ENCODE peak calls at places on chromosomes 1 and 21, in five cellular contexts. One of them, this sample, is unnamed.
A peak's percentile ranks its signal among the peaks of the same experiment; 100 is the strongest.

GRCh38 chr1:32981003-32981909 is 16.6 kb upstream of the RNF19B start:
- DNase-seq in right atrium auricular region: peak; percentile 66
- DNase-seq in Peyer's patch: peak; percentile 64
- DNase-seq in MM.1S: peak; percentile 90
- DNase-seq in neural progenitor cell: no peak
- DNase-seq in this sample: peak; percentile 51

GRCh38 chr1:220462756-220463155 is 65.2 kb upstream of the MARK1 start:
- DNase-seq in right atrium auricular region: no peak
- DNase-seq in Peyer's patch: no peak
- DNase-seq in MM.1S: no peak
- DNase-seq in neural progenitor cell: peak; percentile 79
- DNase-seq in this sample: peak; percentile 12

GRCh38 chr1:201517631-201518030 is 10.7 kb upstream of the CSRP1 start:
- DNase-seq in right atrium auricular region: no peak
- DNase-seq in Peyer's patch: no peak
- DNase-seq in MM.1S: no peak
- DNase-seq in neural progenitor cell: no peak
- DNase-seq in this sample: peak; percentile 69

GRCh38 chr1:50980505-50980904 is 10.5 kb downstream of the CDKN2C start:
- DNase-seq in right atrium auricular region: no peak
- DNase-seq in Peyer's patch: no peak
- DNase-seq in MM.1S: no peak
- DNase-seq in neural progenitor cell: no peak
- DNase-seq in this sample: no peak

GRCh38 chr1:17116643-17117042 is 2.6 kb downstream of the PADI2 start:
- DNase-seq in right atrium auricular region: no peak
- DNase-seq in Peyer's patch: no peak
- DNase-seq in MM.1S: no peak
- DNase-seq in neural progenitor cell: no peak
- DNase-seq in this sample: no peak

GRCh38 chr1:114113801-114114750 is 39.6 kb downstream of the SYT6 start:
- DNase-seq in right atrium auricular region: no peak
- DNase-seq in Peyer's patch: no peak
- DNase-seq in MM.1S: no peak
- DNase-seq in neural progenitor cell: no peak
- DNase-seq in this sample: peak; percentile 63

GRCh38 chr1:17545354-17545753 is 5.9 kb downstream of the ARHGEF10L start:
- DNase-seq in right atrium auricular region: peak; percentile 72
- DNase-seq in Peyer's patch: no peak
- DNase-seq in MM.1S: no peak
- DNase-seq in neural progenitor cell: no peak
- DNase-seq in this sample: no peak

GRCh38 chr1:46549697-46550681 is 1.5 kb downstream of the KNCN start:
- DNase-seq in right atrium auricular region: no peak
- DNase-seq in Peyer's patch: peak; percentile 60
- DNase-seq in MM.1S: no peak
- DNase-seq in neural progenitor cell: peak; percentile 58
- DNase-seq in this sample: peak; percentile 37

GRCh38 chr1:195804547-195804946 is 803.7 kb downstream of the KCNT2 start:
- DNase-seq in right atrium auricular region: no peak
- DNase-seq in Peyer's patch: no peak
- DNase-seq in MM.1S: peak; percentile 14
- DNase-seq in neural progenitor cell: no peak
- DNase-seq in this sample: no peak

GRCh38 chr21:25572895-25573310 is 34.4 kb downstream of the MRPL39 start:
- DNase-seq in right atrium auricular region: no peak
- DNase-seq in Peyer's patch: no peak
- DNase-seq in MM.1S: peak; percentile 70
- DNase-seq in neural progenitor cell: no peak
- DNase-seq in this sample: no peak

GRCh38 chr1:160874935-160875334 is 10.0 kb downstream of the ITLN1 start:
- DNase-seq in right atrium auricular region: no peak
- DNase-seq in Peyer's patch: no peak
- DNase-seq in MM.1S: no peak
- DNase-seq in neural progenitor cell: no peak
- DNase-seq in this sample: no peak

GRCh38 chr1:74343191-74343590 is 108.0 kb downstream of the TNNI3K start:
- DNase-seq in right atrium auricular region: no peak
- DNase-seq in Peyer's patch: no peak
- DNase-seq in MM.1S: no peak
- DNase-seq in neural progenitor cell: peak; percentile 39
- DNase-seq in this sample: peak; percentile 69

GRCh38 chr21:44887807-44888580 is 14.5 kb upstream of the PTTG1IP start:
- DNase-seq in right atrium auricular region: no peak
- DNase-seq in Peyer's patch: no peak
- DNase-seq in MM.1S: no peak
- DNase-seq in neural progenitor cell: no peak
- DNase-seq in this sample: no peak

GRCh38 chr1:177505905-177506590 is 335.3 kb downstream of the BRINP2 start:
- DNase-seq in right atrium auricular region: no peak
- DNase-seq in Peyer's patch: no peak
- DNase-seq in MM.1S: peak; percentile 49
- DNase-seq in neural progenitor cell: no peak
- DNase-seq in this sample: peak; percentile 35

GRCh38 chr21:37079211-37079824 is 6.3 kb downstream of the TTC3 start:
- DNase-seq in right atrium auricular region: no peak
- DNase-seq in Peyer's patch: no peak
- DNase-seq in MM.1S: peak; percentile 50
- DNase-seq in neural progenitor cell: no peak
- DNase-seq in this sample: no peak

GRCh38 chr1:65177457-65177856 is 29.5 kb downstream of the AK4 start:
- DNase-seq in right atrium auricular region: no peak
- DNase-seq in Peyer's patch: no peak
- DNase-seq in MM.1S: no peak
- DNase-seq in neural progenitor cell: no peak
- DNase-seq in this sample: no peak

GRCh38 chr1:230175839-230176238 is 108.8 kb downstream of the GALNT2 start:
- DNase-seq in right atrium auricular region: no peak
- DNase-seq in Peyer's patch: no peak
- DNase-seq in MM.1S: no peak
- DNase-seq in neural progenitor cell: no peak
- DNase-seq in this sample: no peak

GRCh38 chr1:214666674-214667073 is 63.7 kb downstream of the CENPF start:
- DNase-seq in right atrium auricular region: no peak
- DNase-seq in Peyer's patch: no peak
- DNase-seq in MM.1S: no peak
- DNase-seq in neural progenitor cell: no peak
- DNase-seq in this sample: no peak

GRCh38 chr1:164726235-164726634 is 167.3 kb downstream of the PBX1 start:
- DNase-seq in right atrium auricular region: no peak
- DNase-seq in Peyer's patch: no peak
- DNase-seq in MM.1S: no peak
- DNase-seq in neural progenitor cell: no peak
- DNase-seq in this sample: no peak

GRCh38 chr1:100622037-100622436 is 84.1 kb downstream of the GPR88 start:
- DNase-seq in right atrium auricular region: peak; percentile 61
- DNase-seq in Peyer's patch: no peak
- DNase-seq in MM.1S: no peak
- DNase-seq in neural progenitor cell: peak; percentile 7
- DNase-seq in this sample: peak; percentile 29

GRCh38 chr1:112905420-112906154 is 50.4 kb downstream of the SLC16A1 start:
- DNase-seq in right atrium auricular region: no peak
- DNase-seq in Peyer's patch: no peak
- DNase-seq in MM.1S: no peak
- DNase-seq in neural progenitor cell: no peak
- DNase-seq in this sample: no peak

GRCh38 chr1:216847385-216848036 is 124.3 kb upstream of the ESRRG start:
- DNase-seq in right atrium auricular region: no peak
- DNase-seq in Peyer's patch: no peak
- DNase-seq in MM.1S: no peak
- DNase-seq in neural progenitor cell: no peak
- DNase-seq in this sample: no peak

GRCh38 chr1:17281775-17282181 is 26.2 kb upstream of the PADI4 start:
- DNase-seq in right atrium auricular region: no peak
- DNase-seq in Peyer's patch: peak; percentile 35
- DNase-seq in MM.1S: peak; percentile 10
- DNase-seq in neural progenitor cell: no peak
- DNase-seq in this sample: no peak

GRCh38 chr1:7679873-7680790 is 91.0 kb upstream of the VAMP3 start:
- DNase-seq in right atrium auricular region: no peak
- DNase-seq in Peyer's patch: peak; percentile 71
- DNase-seq in MM.1S: no peak
- DNase-seq in neural progenitor cell: peak; percentile 67
- DNase-seq in this sample: peak; percentile 70

GRCh38 chr1:156948708-156949107 is 28.3 kb downstream of the LRRC71 start:
- DNase-seq in right atrium auricular region: no peak
- DNase-seq in Peyer's patch: no peak
- DNase-seq in MM.1S: no peak
- DNase-seq in neural progenitor cell: peak; percentile 29
- DNase-seq in this sample: no peak

GRCh38 chr1:184932319-184932718 is 42.0 kb downstream of the NIBAN1 start:
- DNase-seq in right atrium auricular region: no peak
- DNase-seq in Peyer's patch: no peak
- DNase-seq in MM.1S: no peak
- DNase-seq in neural progenitor cell: no peak
- DNase-seq in this sample: no peak

GRCh38 chr1:155013632-155014031 is 11.0 kb downstream of the ZBTB7B start:
- DNase-seq in right atrium auricular region: no peak
- DNase-seq in Peyer's patch: peak; percentile 74
- DNase-seq in MM.1S: no peak
- DNase-seq in neural progenitor cell: no peak
- DNase-seq in this sample: no peak
- H3K4me1 ChIP-seq in right atrium auricular region: no peaks in the 10 kb centered on the region
- H3K4me1 ChIP-seq in Peyer's patch: peaks cover 3% of the 10 kb centered on the region
- H3K4me1 ChIP-seq in MM.1S: peaks cover 30% of the 10 kb centered on the region
- H3K4me1 ChIP-seq in neural progenitor cell: peaks cover 40% of the 10 kb centered on the region
- H3K4me1 ChIP-seq in this sample: peaks cover 19% of the 10 kb centered on the region

DNA sequence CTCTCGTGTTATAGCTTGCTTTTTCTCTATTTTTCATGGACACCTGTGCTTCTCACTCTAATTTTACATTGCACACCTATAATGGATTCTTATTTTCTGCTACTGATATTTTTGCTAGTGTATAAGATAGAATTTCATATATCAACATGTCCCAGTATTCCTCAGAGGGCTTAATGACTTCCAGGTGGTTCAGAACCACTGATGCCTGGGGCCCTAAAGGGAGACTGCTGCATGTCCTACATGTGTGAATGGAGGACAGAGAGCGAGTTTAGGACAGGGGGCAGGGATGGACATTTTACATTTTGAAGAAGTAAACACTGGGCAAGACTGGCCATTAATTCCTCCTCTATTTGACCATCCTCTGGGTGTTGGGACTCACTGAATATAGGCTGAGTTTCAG is 100.6 kb downstream of the DISC1 start:
- DNase-seq in right atrium auricular region: no peak
- DNase-seq in Peyer's patch: no peak
- DNase-seq in MM.1S: no peak
- DNase-seq in neural progenitor cell: no peak
- DNase-seq in this sample: no peak
- H3K4me1 ChIP-seq in right atrium auricular region: no peaks in the 10 kb centered on the region
- H3K4me1 ChIP-seq in Peyer's patch: no peaks in the 10 kb centered on the region
- H3K4me1 ChIP-seq in MM.1S: no peaks in the 10 kb centered on the region
- H3K4me1 ChIP-seq in neural progenitor cell: no peaks in the 10 kb centered on the region
- H3K4me1 ChIP-seq in this sample: no peaks in the 10 kb centered on the region

GRCh38 chr1:223712856-223713494 is 636 bp downstream of the CAPN2 start:
- DNase-seq in right atrium auricular region: no peak
- DNase-seq in Peyer's patch: peak; percentile 78
- DNase-seq in MM.1S: no peak
- DNase-seq in neural progenitor cell: peak; percentile 41
- DNase-seq in this sample: peak; percentile 53
- H3K4me1 ChIP-seq in right atrium auricular region: no peaks in the 10 kb centered on the region
- H3K4me1 ChIP-seq in Peyer's patch: no peaks in the 10 kb centered on the region
- H3K4me1 ChIP-seq in MM.1S: peaks cover 56% of the 10 kb centered on the region
- H3K4me1 ChIP-seq in neural progenitor cell: peaks cover 6% of the 10 kb centered on the region
- H3K4me1 ChIP-seq in this sample: peaks cover 44% of the 10 kb centered on the region

DNA sequence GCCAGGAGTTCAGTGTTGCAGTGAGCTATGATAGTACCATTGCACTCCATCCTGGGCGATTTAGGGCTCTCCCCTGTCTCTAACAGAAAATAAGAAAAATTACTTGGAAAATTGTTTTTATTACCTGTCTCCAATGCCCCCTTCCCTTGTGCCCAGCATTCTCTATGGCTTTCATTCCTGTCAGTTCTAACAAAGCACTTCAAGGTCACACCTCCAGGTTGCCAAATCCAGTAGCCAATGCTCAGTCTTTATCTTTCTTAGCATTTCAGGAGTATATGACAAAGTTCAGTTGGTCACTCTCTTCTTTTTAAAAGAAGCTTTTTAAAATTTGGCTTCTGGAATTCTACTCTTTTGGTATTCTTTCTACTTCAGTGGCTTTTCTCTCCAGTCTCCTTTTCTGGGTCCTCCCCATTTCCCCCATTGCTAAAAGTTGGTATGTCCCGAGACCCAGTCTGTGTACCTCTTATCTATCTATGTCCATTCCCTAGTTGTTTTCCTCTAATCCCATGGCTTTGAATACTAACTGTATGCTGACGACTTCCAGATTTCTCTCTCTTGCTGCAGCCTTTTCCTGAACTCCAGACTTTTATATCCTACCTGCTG is 69.9 kb downstream of the LAMC1 start:
- DNase-seq in right atrium auricular region: no peak
- DNase-seq in Peyer's patch: no peak
- DNase-seq in MM.1S: no peak
- DNase-seq in neural progenitor cell: no peak
- DNase-seq in this sample: no peak
- H3K4me1 ChIP-seq in right atrium auricular region: no peaks in the 10 kb centered on the region
- H3K4me1 ChIP-seq in Peyer's patch: no peaks in the 10 kb centered on the region
- H3K4me1 ChIP-seq in MM.1S: no peaks in the 10 kb centered on the region
- H3K4me1 ChIP-seq in neural progenitor cell: peaks cover 34% of the 10 kb centered on the region
- H3K4me1 ChIP-seq in this sample: peaks cover 55% of the 10 kb centered on the region

GRCh38 chr1:48047116-48047515 is 49.9 kb upstream of the TRABD2B start:
- DNase-seq in right atrium auricular region: no peak
- DNase-seq in Peyer's patch: no peak
- DNase-seq in MM.1S: no peak
- DNase-seq in neural progenitor cell: no peak
- DNase-seq in this sample: no peak
- H3K4me1 ChIP-seq in right atrium auricular region: no peaks in the 10 kb centered on the region
- H3K4me1 ChIP-seq in Peyer's patch: no peaks in the 10 kb centered on the region
- H3K4me1 ChIP-seq in MM.1S: no peaks in the 10 kb centered on the region
- H3K4me1 ChIP-seq in neural progenitor cell: peaks cover 4% of the 10 kb centered on the region
- H3K4me1 ChIP-seq in this sample: peaks cover 9% of the 10 kb centered on the region

GRCh38 chr1:116018007-116018406 is 41.7 kb downstream of the SLC22A15 start:
- DNase-seq in right atrium auricular region: no peak
- DNase-seq in Peyer's patch: no peak
- DNase-seq in MM.1S: no peak
- DNase-seq in neural progenitor cell: no peak
- DNase-seq in this sample: no peak
- H3K4me1 ChIP-seq in right atrium auricular region: no peaks in the 10 kb centered on the region
- H3K4me1 ChIP-seq in Peyer's patch: no peaks in the 10 kb centered on the region
- H3K4me1 ChIP-seq in MM.1S: no peaks in the 10 kb centered on the region
- H3K4me1 ChIP-seq in neural progenitor cell: no peaks in the 10 kb centered on the region
- H3K4me1 ChIP-seq in this sample: no peaks in the 10 kb centered on the region

GRCh38 chr1:97920275-97920831 is 481 bp downstream of the DPYD start:
- DNase-seq in right atrium auricular region: no peak
- DNase-seq in Peyer's patch: no peak
- DNase-seq in MM.1S: no peak
- DNase-seq in neural progenitor cell: peak; percentile 44
- DNase-seq in this sample: peak; percentile 50

GRCh38 chr1:97925161-97925560 is 4.3 kb upstream of the DPYD start:
- DNase-seq in right atrium auricular region: no peak
- DNase-seq in Peyer's patch: no peak
- DNase-seq in MM.1S: no peak
- DNase-seq in neural progenitor cell: no peak
- DNase-seq in this sample: no peak

GRCh38 chr1:97920832-97921571 is at the start of gene DPYD:
- DNase-seq in right atrium auricular region: peak; percentile 85
- DNase-seq in Peyer's patch: peak; percentile 93
- DNase-seq in MM.1S: peak; percentile 81
- DNase-seq in neural progenitor cell: peak; percentile 94
- DNase-seq in this sample: peak; percentile 96

GRCh38 chr1:97918961-97919360 is 1.9 kb downstream of the DPYD start:
- DNase-seq in right atrium auricular region: no peak
- DNase-seq in Peyer's patch: no peak
- DNase-seq in MM.1S: no peak
- DNase-seq in neural progenitor cell: no peak
- DNase-seq in this sample: no peak

GRCh38 chr1:97919568-97920261 is 1.1 kb downstream of the DPYD start:
- DNase-seq in right atrium auricular region: no peak
- DNase-seq in Peyer's patch: no peak
- DNase-seq in MM.1S: peak; percentile 18
- DNase-seq in neural progenitor cell: no peak
- DNase-seq in this sample: no peak
- H3K4me1 ChIP-seq in right atrium auricular region: no peaks in the 10 kb centered on the region
- H3K4me1 ChIP-seq in Peyer's patch: no peaks in the 10 kb centered on the region
- H3K4me1 ChIP-seq in MM.1S: peaks cover 16% of the 10 kb centered on the region
- H3K4me1 ChIP-seq in neural progenitor cell: no peaks in the 10 kb centered on the region
- H3K4me1 ChIP-seq in this sample: peaks cover 32% of the 10 kb centered on the region